ENCODE peak calls at places on chromosome 2, in four cellular contexts. M, G, P and H are unnamed samples.

GRCh38 chr2:100136310-100136709 is 6.1 kb downstream of the AFF3 start:
- DNase-seq in M (no peak), G (no peak), P (no peak), H (no peak)

GRCh38 chr2:96404446-96405373 is 69.1 kb downstream of the NCAPH start:
- DNase-seq in M (peak), G (no peak), P (peak), H (peak)

GRCh38 chr2:221750317-221750716 is 178.2 kb upstream of the EPHA4 start:
- DNase-seq in M (no peak), G (no peak), P (no peak), H (no peak)

GRCh38 chr2:128322651-128323491 is 4.2 kb upstream of the HS6ST1 start:
- DNase-seq in M (peak), G (no peak), P (no peak), H (peak)

GRCh38 chr2:9945596-9945995 is 5.9 kb upstream of the GRHL1 start:
- DNase-seq in M (no peak), G (no peak), P (no peak), H (no peak)

GRCh38 chr2:134207589-134208209 is 46.2 kb upstream of the MGAT5 start:
- DNase-seq in M (peak), G (peak), P (no peak), H (no peak)

GRCh38 chr2:105076121-105076520 is 38.3 kb downstream of the MRPS9 start:
- DNase-seq in M (no peak), G (no peak), P (no peak), H (no peak)

GRCh38 chr2:191209346-191209745 is 35.9 kb upstream of the MYO1B start:
- DNase-seq in M (no peak), G (no peak), P (no peak), H (no peak)